ENCODE peak calls at places on chromosome 10, in ten cellular contexts. S is PC-3, J is GM23248, Z is hepatocyte, Q is HCT116, R is SK-N-SH, X is PC-9, D is OCI-LY7, P is MM.1S, M is Karpas-422. V is an unnamed sample.
A peak's percentile ranks its signal among the peaks of the same experiment; 100 is the strongest.

GRCh38 chr10:9038146-9038714 is 983.7 kb downstream of the GATA3 start:
- DNase-seq in S (no peak), J (peak; percentile 3), Z (no peak), Q (no peak), R (no peak), X (no peak), D (no peak), P (no peak), M (no peak), V (no peak)

GRCh38 chr10:74310652-74311257 is 159.7 kb downstream of the ADK start:
- DNase-seq in S (peak; percentile 48), J (no peak), Z (no peak), Q (no peak), R (no peak), X (no peak), D (no peak), P (no peak), M (no peak), V (peak; percentile 18)

GRCh38 chr10:91493313-91493712 is 83.2 kb downstream of the HECTD2 start:
- DNase-seq in S (peak; percentile 65), J (peak; percentile 79), Z (peak; percentile 24), Q (peak; percentile 32), R (peak; percentile 53), X (peak; percentile 41), D (peak; percentile 8), P (peak; percentile 20), M (peak; percentile 53), V (peak; percentile 66)

GRCh38 chr10:104333037-104333727 is 5.1 kb downstream of the ITPRIP start:
- DNase-seq in S (no peak), J (no peak), Z (no peak), Q (no peak), R (peak; percentile 7), X (no peak), D (peak; percentile 27), P (no peak), M (no peak), V (peak; percentile 39)

GRCh38 chr10:29356931-29357330 is 68.1 kb downstream of the LYZL1 start:
- DNase-seq in S (peak; percentile 26), J (peak; percentile 10), Z (no peak), Q (no peak), R (no peak), X (peak; percentile 84), D (no peak), P (no peak), M (no peak), V (no peak)

GRCh38 chr10:91883549-91884542 is 25.4 kb downstream of the FGFBP3 start:
- DNase-seq in S (no peak), J (peak; percentile 75), Z (peak; percentile 69), Q (no peak), R (no peak), X (no peak), D (no peak), P (no peak), M (no peak), V (peak; percentile 55)

GRCh38 chr10:3172081-3172445 is 519 bp downstream of the PITRM1 start:
- DNase-seq in S (peak; percentile 64), J (peak; percentile 89), Z (peak; percentile 46), Q (peak; percentile 6), R (peak; percentile 37), X (peak; percentile 63), D (no peak), P (peak; percentile 35), M (no peak), V (peak; percentile 15)

GRCh38 chr10:130243015-130243414 is 106.8 kb downstream of the GLRX3 start:
- DNase-seq in S (no peak), J (no peak), Z (no peak), Q (no peak), R (no peak), X (no peak), D (no peak), P (no peak), M (no peak), V (no peak)

GRCh38 chr10:119522747-119523426 is 19.6 kb downstream of the RGS10 start:
- DNase-seq in S (peak; percentile 22), J (no peak), Z (no peak), Q (peak; percentile 99), R (no peak), X (peak; percentile 96), D (no peak), P (no peak), M (no peak), V (no peak)

GRCh38 chr10:95759233-95759826 is 3.4 kb downstream of the ENTPD1 start:
- DNase-seq in S (no peak), J (no peak), Z (no peak), Q (no peak), R (no peak), X (no peak), D (no peak), P (no peak), M (no peak), V (no peak)

GRCh38 chr10:95756061-95756751 is at the start of gene ENTPD1:
- DNase-seq in S (no peak), J (no peak), Z (no peak), Q (no peak), R (no peak), X (no peak), D (peak; percentile 64), P (no peak), M (no peak), V (peak; percentile 59)

GRCh38 chr10:95755511-95756004 is 405 bp upstream of the ENTPD1 start:
- DNase-seq in S (peak; percentile 16), J (no peak), Z (peak; percentile 65), Q (no peak), R (no peak), X (no peak), D (no peak), P (no peak), M (no peak), V (peak; percentile 83)

GRCh38 chr10:95756796-95757657 is 1.1 kb downstream of the ENTPD1 start:
- DNase-seq in S (no peak), J (no peak), Z (no peak), Q (no peak), R (no peak), X (no peak), D (peak; percentile 41), P (no peak), M (no peak), V (no peak)

DNA sequence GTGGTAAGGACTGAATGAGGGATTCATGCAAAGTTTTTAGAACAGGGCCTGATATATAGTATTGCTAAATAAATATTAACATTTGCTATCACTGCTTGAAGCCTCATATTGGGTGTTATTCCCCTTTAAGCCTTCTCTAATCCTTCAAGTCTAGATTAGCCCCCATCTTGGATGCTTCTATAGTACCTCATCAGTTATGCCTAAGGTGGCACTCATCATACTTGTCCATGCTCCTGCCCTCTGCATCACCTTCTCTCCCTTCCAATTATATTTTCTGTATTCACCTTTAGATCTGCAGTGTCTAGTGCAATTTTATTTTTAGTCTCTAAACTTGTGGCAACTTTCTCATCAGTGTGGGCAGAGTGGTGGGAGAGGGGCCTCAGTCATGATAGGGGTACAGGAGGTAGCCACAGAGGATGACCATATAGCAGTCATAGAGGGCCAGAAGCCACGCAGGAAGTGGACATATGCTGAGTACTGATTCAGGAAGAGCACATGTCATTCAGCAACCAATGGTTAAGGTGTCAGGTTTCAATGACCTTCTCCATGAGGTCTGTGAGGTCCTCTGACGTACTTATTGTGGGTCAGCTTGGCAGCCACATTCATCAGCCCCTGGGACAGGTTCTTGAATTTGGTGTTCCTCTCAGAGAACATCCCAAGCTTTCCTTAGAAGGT is 2.5 kb downstream of the ENTPD1 start:
- DNase-seq in S (no peak), J (no peak), Z (no peak), Q (no peak), R (no peak), X (no peak), D (peak; percentile 49), P (no peak), M (peak; percentile 45), V (no peak)
- H3K9me2 ChIP-seq in S (no peaks in the 10 kb centered on the region), J (no peaks in the 10 kb centered on the region), Z (no peaks in the 10 kb centered on the region), Q (no peaks in the 10 kb centered on the region), R (no peaks in the 10 kb centered on the region), X (no peaks in the 10 kb centered on the region), D (no peaks in the 10 kb centered on the region), P (no peaks in the 10 kb centered on the region), M (no peaks in the 10 kb centered on the region), V (no peaks in the 10 kb centered on the region)

DNA sequence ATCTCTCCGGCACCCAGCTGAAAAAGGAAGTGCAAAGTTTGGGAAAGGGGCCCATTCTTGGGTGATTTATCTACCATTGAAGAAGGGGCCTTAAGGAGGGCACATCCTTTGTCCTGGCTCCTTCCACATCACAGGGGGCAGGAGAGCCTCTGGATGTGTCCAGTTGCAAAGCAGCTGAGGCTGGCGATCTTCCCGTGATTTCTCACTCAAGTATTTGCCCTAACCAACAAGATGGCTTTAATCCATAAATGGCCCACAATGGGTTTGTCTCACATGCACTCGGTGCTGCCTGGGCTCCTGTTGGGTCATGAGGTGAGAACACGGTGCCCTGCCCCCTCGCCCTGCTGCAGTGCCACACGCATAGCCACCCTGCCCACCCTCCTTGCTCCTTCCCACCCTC is 14.2 kb upstream of the FRMPD2 start:
- DNase-seq in S (no peak), J (no peak), Z (no peak), Q (no peak), R (no peak), X (no peak), D (no peak), P (no peak), M (no peak), V (no peak)
- H3K9me2 ChIP-seq in S (no peaks in the 10 kb centered on the region), J (no peaks in the 10 kb centered on the region), Z (no peaks in the 10 kb centered on the region), Q (no peaks in the 10 kb centered on the region), R (no peaks in the 10 kb centered on the region), X (no peaks in the 10 kb centered on the region), D (no peaks in the 10 kb centered on the region), P (no peaks in the 10 kb centered on the region), M (no peaks in the 10 kb centered on the region), V (no peaks in the 10 kb centered on the region)

GRCh38 chr10:69497611-69498390 is 46.5 kb downstream of the TSPAN15 start:
- DNase-seq in S (no peak), J (no peak), Z (no peak), Q (no peak), R (no peak), X (no peak), D (no peak), P (no peak), M (no peak), V (no peak)

GRCh38 chr10:69495666-69496065 is 44.4 kb downstream of the TSPAN15 start:
- DNase-seq in S (no peak), J (no peak), Z (no peak), Q (no peak), R (no peak), X (peak; percentile 1), D (no peak), P (no peak), M (no peak), V (no peak)

GRCh38 chr10:69496352-69497234 is 45.3 kb downstream of the TSPAN15 start:
- DNase-seq in S (no peak), J (no peak), Z (no peak), Q (no peak), R (no peak), X (peak; percentile 12), D (no peak), P (no peak), M (no peak), V (no peak)

GRCh38 chr10:69498711-69499471 is 47.6 kb downstream of the TSPAN15 start:
- DNase-seq in S (peak; percentile 76), J (peak; percentile 69), Z (no peak), Q (no peak), R (no peak), X (no peak), D (no peak), P (no peak), M (no peak), V (no peak)

GRCh38 chr10:69497235-69497561 is 45.9 kb downstream of the TSPAN15 start:
- DNase-seq in S (no peak), J (no peak), Z (no peak), Q (no peak), R (no peak), X (no peak), D (no peak), P (no peak), M (no peak), V (no peak)
- H3K9me2 ChIP-seq in S (no peaks in the 10 kb centered on the region), J (no peaks in the 10 kb centered on the region), Z (no peaks in the 10 kb centered on the region), Q (no peaks in the 10 kb centered on the region), R (no peaks in the 10 kb centered on the region), X (no peaks in the 10 kb centered on the region), D (no peaks in the 10 kb centered on the region), P (no peaks in the 10 kb centered on the region), M (no peaks in the 10 kb centered on the region), V (no peaks in the 10 kb centered on the region)

GRCh38 chr10:107341281-107341680 is 176.8 kb upstream of the SORCS1 start:
- DNase-seq in S (peak; percentile 17), J (peak; percentile 48), Z (no peak), Q (no peak), R (no peak), X (no peak), D (no peak), P (no peak), M (no peak), V (no peak)
- H3K9me2 ChIP-seq in S (no peaks in the 10 kb centered on the region), J (no peaks in the 10 kb centered on the region), Z (no peaks in the 10 kb centered on the region), Q (no peaks in the 10 kb centered on the region), R (no peaks in the 10 kb centered on the region), X (no peaks in the 10 kb centered on the region), D (no peaks in the 10 kb centered on the region), P (no peaks in the 10 kb centered on the region), M (no peaks in the 10 kb centered on the region), V (no peaks in the 10 kb centered on the region)